ENCODE peak calls at places on chromosomes 11 and 22, in four cellular contexts. L, U, O and P are unnamed samples.

GRCh38 chr11:97740783-97741151 is 1280.0 kb upstream of the CNTN5 start:
- DNase-seq in L (no peak), U (no peak), O (no peak), P (no peak)

GRCh38 chr11:46489668-46490560 is 98.3 kb upstream of the CHRM4 start:
- DNase-seq in L (no peak), U (no peak), O (peak; percentile 56), P (peak; percentile 55)

GRCh38 chr11:59801981-59802638 is 8.5 kb downstream of the MRPL16 start:
- DNase-seq in L (peak; percentile 12), U (no peak), O (no peak), P (no peak)

GRCh38 chr22:44305888-44306287 is 6.9 kb downstream of the SHISAL1 start:
- DNase-seq in L (peak; percentile 32), U (no peak), O (no peak), P (no peak)

GRCh38 chr11:821513-822371 is 3.0 kb downstream of the PNPLA2 start:
- DNase-seq in L (no peak), U (peak; percentile 65), O (no peak), P (no peak)

GRCh38 chr11:118051611-118052461 is 25.0 kb upstream of the TMPRSS4 start:
- DNase-seq in L (no peak), U (no peak), O (no peak), P (no peak)

GRCh38 chr11:84563356-84563755 is 1063.8 kb downstream of the DLG2 start:
- DNase-seq in L (no peak), U (no peak), O (no peak), P (no peak)

GRCh38 chr11:36427079-36427478 is 83.0 kb downstream of the TRAF6 start:
- DNase-seq in L (peak; percentile 51), U (peak; percentile 38), O (no peak), P (no peak)

GRCh38 chr11:13207665-13208594 is 69.7 kb upstream of the BMAL1 start:
- DNase-seq in L (peak; percentile 14), U (peak; percentile 31), O (no peak), P (no peak)

GRCh38 chr11:114678125-114679036 is at the start of gene NXPE2:
- DNase-seq in L (no peak), U (no peak), O (no peak), P (no peak)

GRCh38 chr22:49951001-49951677 is 9.4 kb upstream of the PIM3 start:
- DNase-seq in L (no peak), U (no peak), O (no peak), P (peak; percentile 69)

GRCh38 chr22:36871669-36872081 is 10.9 kb downstream of the NCF4 start:
- DNase-seq in L (no peak), U (no peak), O (no peak), P (peak; percentile 6)

DNA sequence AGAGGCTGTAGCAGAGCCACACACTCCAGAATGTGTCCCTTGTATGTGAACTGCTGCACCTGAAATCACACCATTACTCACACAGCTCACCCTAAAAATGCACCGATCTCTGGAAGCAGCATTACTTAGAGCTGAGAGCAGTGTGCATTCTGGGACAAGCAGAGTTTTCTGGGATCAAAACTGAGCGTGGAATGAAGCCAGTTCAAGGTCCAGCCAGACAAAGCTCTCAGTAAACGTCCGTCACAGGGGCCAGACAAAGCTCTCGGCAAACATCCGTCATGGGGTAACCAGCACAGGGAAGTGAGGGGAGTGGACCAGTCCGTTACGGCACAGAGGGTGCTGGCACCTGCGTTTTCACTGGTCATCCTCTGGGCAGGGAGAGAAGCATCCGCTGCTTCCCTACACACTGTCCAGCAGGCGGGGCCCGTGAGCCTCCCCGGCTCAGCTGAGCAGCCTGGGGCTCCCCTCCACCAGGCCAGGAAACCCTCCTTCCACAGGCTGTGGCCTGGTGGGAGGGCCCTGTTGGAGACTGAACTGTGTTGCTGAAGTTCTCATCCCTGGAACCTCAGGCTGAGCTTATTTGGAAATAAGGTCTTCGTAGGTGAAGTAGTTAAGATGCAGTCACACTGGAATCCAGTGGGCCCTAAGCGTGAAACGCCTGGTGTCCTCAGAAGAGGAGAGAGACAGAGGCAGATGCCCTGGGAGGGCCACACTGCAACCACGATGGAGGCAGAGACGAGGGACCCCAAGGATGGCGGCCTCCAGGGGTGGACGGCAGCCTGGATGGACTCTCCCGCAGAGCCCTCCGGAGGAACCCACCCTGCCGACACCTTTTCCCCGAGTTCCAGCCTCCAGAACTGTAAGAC is 883.9 kb downstream of the BRD1 start:
- DNase-seq in L (no peak), U (peak; percentile 11), O (peak; percentile 25), P (peak; percentile 7)
- TF ChIP-seq CTCF in L (peak; percentile 47), U (peak; percentile 17), O (peak; percentile 34), P (peak; percentile 20)

DNA sequence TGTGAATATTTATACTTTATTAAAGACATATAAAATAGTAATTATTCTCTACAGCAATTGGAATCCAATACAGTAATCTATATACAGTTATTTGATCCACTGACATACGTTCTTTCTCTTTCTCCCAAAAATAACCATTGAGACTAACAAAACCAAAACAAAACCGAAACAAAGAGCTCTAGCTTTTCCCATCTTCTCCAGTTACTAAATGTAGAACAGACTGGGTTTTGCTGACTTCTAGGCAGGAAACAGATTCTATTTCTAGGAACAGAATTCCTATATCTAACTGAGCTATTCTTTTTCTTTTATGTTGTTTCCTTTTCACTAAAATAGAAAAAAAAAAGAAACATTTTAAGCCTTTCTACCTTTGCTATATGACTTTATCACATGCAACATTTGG is 80.1 kb downstream of the PACS1 start:
- DNase-seq in L (no peak), U (no peak), O (no peak), P (no peak)
- TF ChIP-seq CTCF in L (no peak), U (no peak), O (no peak), P (no peak)

DNA sequence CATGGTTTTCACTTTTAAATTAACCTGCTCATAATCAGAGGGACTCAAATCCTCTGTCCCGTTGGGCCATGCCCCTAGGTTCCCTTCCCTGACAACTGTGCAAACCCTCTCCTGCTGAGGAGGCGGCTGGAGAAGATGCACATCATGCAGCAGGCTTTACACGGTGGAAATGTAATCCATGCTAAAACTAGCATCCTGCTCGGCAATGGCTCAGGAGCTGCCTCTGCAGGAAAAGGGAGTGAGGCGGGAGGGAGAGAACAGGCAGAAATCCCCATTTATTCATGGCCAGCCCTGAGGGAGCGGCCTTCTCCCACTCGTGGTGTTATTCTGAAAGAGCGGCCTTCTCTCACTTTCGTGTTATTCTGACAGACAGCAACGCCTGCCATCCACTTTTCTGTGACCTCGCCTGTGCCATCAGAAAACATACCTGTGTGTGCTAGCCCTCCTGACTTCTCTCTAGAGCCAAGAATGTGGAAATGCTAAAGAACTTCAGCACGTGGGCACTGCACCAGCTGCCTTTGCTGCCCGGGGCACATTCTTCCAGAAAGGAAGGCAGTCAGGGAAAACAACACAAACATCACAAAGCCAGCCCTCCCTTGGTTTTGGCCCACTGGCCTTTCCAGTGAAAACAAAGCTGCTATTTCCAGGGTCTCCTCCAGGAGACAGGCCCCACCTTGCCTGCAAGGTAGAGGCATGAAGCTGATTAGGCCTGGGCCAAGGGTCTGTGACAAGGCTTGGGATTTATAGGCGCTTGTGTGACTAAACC is 62.9 kb upstream of the BID start:
- DNase-seq in L (no peak), U (no peak), O (no peak), P (no peak)
- TF ChIP-seq CTCF in L (no peak), U (no peak), O (no peak), P (no peak)

GRCh38 chr11:124285610-124286344 is 28.0 kb downstream of the OR8D1 start:
- DNase-seq in L (no peak), U (no peak), O (no peak), P (no peak)
- TF ChIP-seq CTCF in L (no peak), U (no peak), O (no peak), P (no peak)

GRCh38 chr11:88406871-88407270 is 69.3 kb upstream of the CTSC start:
- DNase-seq in L (no peak), U (no peak), O (no peak), P (no peak)
- TF ChIP-seq CTCF in L (no peak), U (no peak), O (no peak), P (no peak)